ENCODE peak calls at places on chromosome 14, in four cellular contexts. F, B, W and L are unnamed samples.

GRCh38 chr14:65282909-65283253 is 129.6 kb upstream of the FUT8 start:
- DNase-seq in F (no peak), B (no peak), W (no peak), L (no peak)

GRCh38 chr14:52356025-52356424 is 41.9 kb downstream of the PTGER2 start:
- DNase-seq in B (no peak), F (no peak), W (no peak), L (no peak)

GRCh38 chr14:64147126-64147790 is 146.9 kb downstream of the ESR2 start:
- DNase-seq in B (peak), W (no peak), F (no peak), L (no peak)

GRCh38 chr14:106308839-106309389 is 782.5 kb downstream of the TMEM121 start:
- DNase-seq in F (peak), B (no peak), W (peak), L (peak)

GRCh38 chr14:105862581-105863239 is 336.3 kb downstream of the TMEM121 start:
- DNase-seq in W (no peak), B (no peak), F (no peak), L (no peak)

GRCh38 chr14:99262977-99263448 is 9.0 kb downstream of the BCL11B start:
- DNase-seq in F (peak), B (no peak), W (no peak), L (no peak)

GRCh38 chr14:35420036-35420811 is 15.7 kb upstream of the NFKBIA start:
- DNase-seq in F (no peak), B (peak), W (no peak), L (no peak)

GRCh38 chr14:49849213-49849847 is 3.3 kb downstream of the NEMF start:
- DNase-seq in W (no peak), B (no peak), F (no peak), L (no peak)

GRCh38 chr14:91326514-91326832 is 82.0 kb upstream of the GPR68 start:
- DNase-seq in F (no peak), B (no peak), W (no peak), L (no peak)

GRCh38 chr14:102055181-102055901 is 31.5 kb downstream of the HSP90AA1 start:
- DNase-seq in F (peak), B (peak), W (no peak), L (peak)